ENCODE peak calls at places on chromosomes 4 and X, in four cellular contexts. One of them, this sample, is unnamed.

GRCh38 chr4:158051401-158052235 is 121.2 kb downstream of the GASK1B start:
- DNase-seq in uterus: peak; percentile 62
- DNase-seq in H1: no peak
- DNase-seq in sigmoid colon: peak; percentile 66
- DNase-seq in this sample: no peak

GRCh38 chr4:168021666-168022065 is 70.7 kb upstream of the ANXA10 start:
- DNase-seq in H1: no peak
- DNase-seq in uterus: no peak
- DNase-seq in sigmoid colon: no peak
- DNase-seq in this sample: no peak

GRCh38 chr4:173519130-173520101 is 10.6 kb downstream of the HAND2 start:
- DNase-seq in sigmoid colon: peak; percentile 92
- DNase-seq in H1: no peak
- DNase-seq in uterus: peak; percentile 88
- DNase-seq in this sample: peak; percentile 40

GRCh38 chrX:19342331-19342906 is 1.3 kb upstream of the PDHA1 start:
- DNase-seq in uterus: no peak
- DNase-seq in sigmoid colon: no peak
- DNase-seq in H1: no peak
- DNase-seq in this sample: no peak

GRCh38 chrX:69305333-69306062 is 140.2 kb upstream of the PJA1 start:
- DNase-seq in sigmoid colon: no peak
- DNase-seq in H1: peak; percentile 60
- DNase-seq in uterus: no peak
- DNase-seq in this sample: no peak

GRCh38 chrX:19446397-19446796 is 68.9 kb downstream of the MAP3K15 start:
- DNase-seq in H1: no peak
- DNase-seq in sigmoid colon: no peak
- DNase-seq in uterus: no peak
- DNase-seq in this sample: no peak

GRCh38 chrX:118164138-118164537 is 47.5 kb upstream of the KLHL13 start:
- DNase-seq in uterus: no peak
- DNase-seq in sigmoid colon: no peak
- DNase-seq in H1: no peak
- DNase-seq in this sample: no peak

GRCh38 chr4:110514889-110515479 is 39.0 kb downstream of the ENPEP start:
- DNase-seq in uterus: no peak
- DNase-seq in sigmoid colon: no peak
- DNase-seq in H1: no peak
- DNase-seq in this sample: no peak

GRCh38 chr4:40289366-40290188 is 45.6 kb upstream of the CHRNA9 start:
- DNase-seq in sigmoid colon: peak; percentile 7
- DNase-seq in H1: no peak
- DNase-seq in uterus: no peak
- DNase-seq in this sample: no peak

GRCh38 chr4:38856524-38857337 is at the start of gene TLR6:
- DNase-seq in uterus: peak; percentile 59
- DNase-seq in H1: no peak
- DNase-seq in sigmoid colon: no peak
- DNase-seq in this sample: no peak

GRCh38 chr4:85084371-85085170 is 118.1 kb upstream of the WDFY3 start:
- DNase-seq in uterus: peak; percentile 15
- DNase-seq in H1: no peak
- DNase-seq in sigmoid colon: no peak
- DNase-seq in this sample: no peak

GRCh38 chr4:84547211-84547610 is 35.7 kb upstream of the CDS1 start:
- DNase-seq in sigmoid colon: no peak
- DNase-seq in uterus: no peak
- DNase-seq in H1: no peak
- DNase-seq in this sample: no peak

GRCh38 chr4:39061450-39061849 is 582 bp upstream of the KLHL5 start:
- DNase-seq in sigmoid colon: no peak
- DNase-seq in H1: no peak
- DNase-seq in uterus: no peak
- DNase-seq in this sample: no peak

GRCh38 chr4:7335363-7336066 is 99.2 kb downstream of the PSAPL1 start:
- DNase-seq in uterus: peak; percentile 36
- DNase-seq in H1: peak; percentile 53
- DNase-seq in sigmoid colon: no peak
- DNase-seq in this sample: no peak

GRCh38 chrX:28582494-28582893 is 4.8 kb upstream of the IL1RAPL1 start:
- DNase-seq in sigmoid colon: no peak
- DNase-seq in uterus: no peak
- DNase-seq in H1: no peak
- DNase-seq in this sample: no peak

GRCh38 chrX:149504226-149504914 is 736 bp downstream of the IDS start:
- DNase-seq in sigmoid colon: no peak
- DNase-seq in H1: no peak
- DNase-seq in uterus: no peak
- DNase-seq in this sample: peak; percentile 76

GRCh38 chrX:94914235-94914634 is 1240.2 kb downstream of the FAM133A start:
- DNase-seq in sigmoid colon: no peak
- DNase-seq in H1: no peak
- DNase-seq in uterus: no peak
- DNase-seq in this sample: no peak

GRCh38 chr4:24645765-24646550 is 61.6 kb upstream of the DHX15 start:
- DNase-seq in uterus: no peak
- DNase-seq in sigmoid colon: no peak
- DNase-seq in H1: no peak
- DNase-seq in this sample: peak; percentile 58

GRCh38 chr4:15162465-15163283 is 160.4 kb downstream of the CPEB2 start:
- DNase-seq in H1: no peak
- DNase-seq in sigmoid colon: no peak
- DNase-seq in uterus: no peak
- DNase-seq in this sample: no peak

GRCh38 chr4:121126449-121127006 is 37.6 kb downstream of the TNIP3 start:
- DNase-seq in sigmoid colon: no peak
- DNase-seq in uterus: no peak
- DNase-seq in H1: no peak
- DNase-seq in this sample: no peak

GRCh38 chrX:11137543-11138139 is 26.5 kb downstream of the HCCS start:
- DNase-seq in H1: no peak
- DNase-seq in sigmoid colon: no peak
- DNase-seq in uterus: no peak
- DNase-seq in this sample: no peak

GRCh38 chr4:100356172-100356571 is 161.7 kb downstream of the EMCN start:
- DNase-seq in sigmoid colon: no peak
- DNase-seq in H1: no peak
- DNase-seq in uterus: no peak
- DNase-seq in this sample: no peak

GRCh38 chr4:71141125-71141524 is 147.7 kb downstream of the DCK start:
- DNase-seq in H1: no peak
- DNase-seq in uterus: no peak
- DNase-seq in sigmoid colon: no peak
- DNase-seq in this sample: no peak

GRCh38 chrX:45505214-45505613 is 304.5 kb upstream of the DIPK2B start:
- DNase-seq in H1: no peak
- DNase-seq in uterus: no peak
- DNase-seq in sigmoid colon: no peak
- DNase-seq in this sample: no peak

GRCh38 chrX:104205548-104205947 is 39.3 kb downstream of the FAM199X start:
- DNase-seq in uterus: no peak
- DNase-seq in H1: no peak
- DNase-seq in sigmoid colon: no peak
- DNase-seq in this sample: no peak

DNA sequence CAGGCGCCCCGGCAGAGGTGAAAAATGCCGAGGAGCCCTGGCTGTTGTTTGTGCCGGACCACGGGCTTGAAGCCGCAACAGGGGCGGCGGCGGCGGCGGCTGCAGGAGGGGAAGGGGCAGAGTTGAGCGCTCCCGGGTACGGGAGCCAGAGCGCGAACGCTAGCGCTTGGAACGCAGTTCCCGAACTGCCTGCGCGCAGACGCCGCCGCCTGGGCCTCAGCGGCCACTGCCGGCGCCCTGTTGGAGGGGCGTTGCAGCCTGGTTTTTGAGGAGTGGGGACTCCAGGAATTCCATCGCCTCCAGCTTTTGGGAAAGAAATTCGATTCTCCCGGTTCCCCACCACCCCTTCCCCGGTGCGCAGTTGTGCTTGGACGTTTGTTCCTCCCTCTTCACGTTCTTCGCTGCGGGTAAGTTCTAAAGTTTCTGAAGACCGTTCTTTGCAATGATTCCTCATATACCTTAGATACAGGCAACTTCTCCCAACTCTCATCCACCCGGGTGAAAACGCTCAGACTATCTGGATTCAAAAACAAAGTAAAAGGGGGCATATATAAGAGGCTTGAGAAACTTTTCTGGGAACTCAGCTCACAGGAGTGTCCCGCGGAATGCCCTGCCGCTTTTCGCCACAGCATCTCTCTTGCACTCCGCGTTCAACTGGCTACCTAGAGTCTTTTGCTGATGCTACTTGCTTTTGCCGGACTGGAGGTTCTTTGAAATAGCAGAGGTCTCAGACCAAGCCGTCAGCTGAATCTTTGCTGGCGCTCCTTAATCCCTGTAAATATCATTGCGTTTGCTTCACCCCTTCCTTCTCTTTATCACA is 1.0 kb downstream of the FAT4 start:
- DNase-seq in sigmoid colon: peak; percentile 74
- DNase-seq in uterus: peak; percentile 33
- DNase-seq in H1: no peak
- DNase-seq in this sample: no peak
- TF ChIP-seq CTCF in sigmoid colon: no peak
- TF ChIP-seq CTCF in uterus: peak; percentile 31
- TF ChIP-seq CTCF in H1: peak; percentile 22
- TF ChIP-seq CTCF in this sample: no peak

DNA sequence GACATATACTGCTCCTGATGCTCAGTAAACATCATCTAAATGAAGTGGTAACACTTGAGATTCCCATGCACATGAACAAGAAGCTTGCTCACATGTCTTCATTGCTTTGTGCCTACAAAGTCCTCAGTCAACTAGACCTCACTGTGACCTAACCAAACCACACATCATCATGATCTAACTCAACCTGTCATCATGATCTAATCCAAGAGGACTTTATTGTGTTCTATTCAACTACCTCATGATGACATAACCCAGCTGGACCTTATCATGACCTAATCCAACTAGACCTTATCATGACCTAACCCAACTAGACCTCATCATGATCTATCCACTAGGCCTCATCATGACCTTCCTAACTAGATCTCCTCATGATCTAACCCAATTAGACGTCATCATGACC is 83.6 kb downstream of the DHRSX start:
- DNase-seq in uterus: no peak
- DNase-seq in H1: no peak
- DNase-seq in sigmoid colon: no peak
- DNase-seq in this sample: no peak
- H3K4me3 ChIP-seq in uterus: no peak overlapping the region
- H3K4me3 ChIP-seq in H1: no peak overlapping the region
- H3K4me3 ChIP-seq in sigmoid colon: no peak overlapping the region
- H3K4me3 ChIP-seq in this sample: no peak overlapping the region

GRCh38 chr4:176195184-176195978 is at the start of gene SPATA4:
- DNase-seq in uterus: peak; percentile 91
- DNase-seq in H1: peak; percentile 76
- DNase-seq in sigmoid colon: peak; percentile 97
- DNase-seq in this sample: peak; percentile 90
- TF ChIP-seq POLR2A in uterus: peak; percentile 22
- TF ChIP-seq POLR2A in H1: peak; percentile 42
- TF ChIP-seq POLR2A in sigmoid colon: peak; percentile 52
- TF ChIP-seq POLR2A in this sample: no peak

DNA sequence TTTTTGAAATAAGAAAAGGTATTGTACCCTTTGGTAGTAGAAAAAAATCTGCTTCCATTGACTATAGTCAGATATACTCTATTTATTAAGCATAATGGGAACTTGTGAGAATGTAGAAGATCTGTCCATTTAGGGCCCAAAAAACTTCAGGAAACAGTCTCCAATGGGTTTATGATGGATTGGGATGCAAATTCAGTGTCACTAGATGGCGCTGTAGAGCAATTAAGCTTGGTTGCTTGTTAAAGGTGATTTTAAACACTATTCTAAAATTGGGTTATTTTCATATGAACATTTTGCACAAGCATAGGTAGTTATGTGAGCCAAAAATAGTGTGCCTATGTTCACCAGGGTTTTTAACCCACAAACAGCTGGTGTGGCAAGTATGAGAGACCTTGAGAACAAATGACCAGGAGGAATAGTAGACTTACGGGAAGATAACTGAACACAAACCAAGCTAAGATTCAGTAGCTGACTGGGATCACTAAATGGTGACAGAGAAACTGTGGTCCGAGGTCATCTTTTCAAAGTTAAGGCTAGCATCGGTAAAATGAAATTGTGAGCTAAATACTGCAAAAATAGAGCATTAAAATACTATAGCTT is 80.3 kb upstream of the LSM6 start:
- DNase-seq in uterus: no peak
- DNase-seq in H1: peak; percentile 5
- DNase-seq in sigmoid colon: no peak
- DNase-seq in this sample: no peak
- TF ChIP-seq CTCF in uterus: peak; percentile 28
- TF ChIP-seq CTCF in H1: peak; percentile 77
- TF ChIP-seq CTCF in sigmoid colon: no peak
- TF ChIP-seq CTCF in this sample: no peak